ENCODE peak calls at places on chromosomes 7 and 10, in five cellular contexts. D is progenitor cell of endocrine pancreas; M is NCI-H2081; K is stimulated activated CD4-positive, alpha-beta T cell treated with anti-CD3 and anti-CD28 coated beads, Interleukin-12 subunit alpha, Interleukin-12 subunit beta, amount 100 ng/mL, for 24 hours; Z is Kasumi-1. V is an unnamed sample.

GRCh38 chr10:119522747-119523426 is 19.6 kb downstream of the RGS10 start:
- DNase-seq in D (no peak), K (no peak), M (no peak), Z (no peak), V (no peak)

GRCh38 chr7:99990417-99990816 is 14.6 kb upstream of the AZGP1 start:
- DNase-seq in M (peak), Z (no peak), K (no peak), D (no peak), V (no peak)

GRCh38 chr10:59606551-59606961 is 103.1 kb downstream of the SLC16A9 start:
- DNase-seq in D (no peak), K (no peak), Z (no peak), M (peak), V (no peak)

GRCh38 chr7:147013820-147014219 is 897.2 kb downstream of the CNTNAP2 start:
- DNase-seq in Z (no peak), D (no peak), K (no peak), M (peak), V (no peak)

GRCh38 chr10:44864042-44864436 is 47.1 kb upstream of the TMEM72 start:
- DNase-seq in M (no peak), K (no peak), Z (no peak), D (peak), V (peak)

GRCh38 chr10:22631185-22631584 is 83.2 kb downstream of the PIP4K2A start:
- DNase-seq in Z (no peak), M (no peak), K (no peak), D (no peak), V (no peak)

GRCh38 chr10:89398003-89398749 is 5.8 kb downstream of the IFIT1 start:
- DNase-seq in Z (no peak), M (no peak), D (no peak), K (no peak), V (no peak)

GRCh38 chr10:110737886-110738634 is 93.9 kb downstream of the RBM20 start:
- DNase-seq in M (no peak), Z (no peak), K (no peak), D (no peak), V (no peak)

GRCh38 chr7:96084880-96085551 is 236.9 kb downstream of the SLC25A13 start:
- DNase-seq in D (no peak), Z (no peak), K (no peak), M (peak), V (no peak)

GRCh38 chr7:86664486-86664885 is 20.8 kb downstream of the GRM3 start:
- DNase-seq in D (no peak), M (no peak), Z (no peak), K (no peak), V (no peak)

GRCh38 chr10:126433351-126433750 is 45.1 kb upstream of the ADAM12 start:
- DNase-seq in D (no peak), K (no peak), Z (no peak), M (no peak), V (no peak)

GRCh38 chr7:78718212-78718611 is 735.3 kb downstream of the MAGI2 start:
- DNase-seq in D (no peak), Z (no peak), K (no peak), M (no peak), V (no peak)

GRCh38 chr7:40870108-40870507 is 735.3 kb downstream of the SUGCT start:
- DNase-seq in M (no peak), Z (no peak), K (no peak), D (no peak), V (no peak)